ENCODE peak calls at places on chromosome 7, in four cellular contexts. One of them, this sample, is unnamed.

GRCh38 chr7:12737836-12738235 is 50.4 kb downstream of the ARL4A start:
- DNase-seq in K562: no peak
- DNase-seq in SK-N-SH: no peak
- DNase-seq in WTC11: no peak
- DNase-seq in this sample: no peak

GRCh38 chr7:119996634-119997033 is 276.3 kb upstream of the KCND2 start:
- DNase-seq in SK-N-SH: no peak
- DNase-seq in WTC11: no peak
- DNase-seq in K562: no peak
- DNase-seq in this sample: no peak

GRCh38 chr7:82156168-82156567 is 287.4 kb downstream of the CACNA2D1 start:
- DNase-seq in SK-N-SH: no peak
- DNase-seq in WTC11: no peak
- DNase-seq in K562: no peak
- DNase-seq in this sample: no peak

GRCh38 chr7:115088938-115089337 is 167.0 kb downstream of the MDFIC start:
- DNase-seq in SK-N-SH: no peak
- DNase-seq in WTC11: no peak
- DNase-seq in K562: no peak
- DNase-seq in this sample: no peak

GRCh38 chr7:90830302-90830701 is 234.2 kb downstream of the CDK14 start:
- DNase-seq in WTC11: no peak
- DNase-seq in SK-N-SH: no peak
- DNase-seq in K562: no peak
- DNase-seq in this sample: no peak

GRCh38 chr7:45033931-45034290 is 33.9 kb downstream of the CCM2 start:
- DNase-seq in K562: no peak
- DNase-seq in WTC11: no peak
- DNase-seq in SK-N-SH: peak
- DNase-seq in this sample: no peak

GRCh38 chr7:25594728-25595127 is 366.4 kb upstream of the NPVF start:
- DNase-seq in SK-N-SH: no peak
- DNase-seq in WTC11: no peak
- DNase-seq in K562: no peak
- DNase-seq in this sample: no peak

GRCh38 chr7:130959743-130960207 is 225.8 kb upstream of the KLF14 start:
- DNase-seq in K562: peak
- DNase-seq in SK-N-SH: no peak
- DNase-seq in WTC11: peak
- DNase-seq in this sample: peak

GRCh38 chr7:116354546-116355422 is 144.4 kb downstream of the TES start:
- DNase-seq in WTC11: no peak
- DNase-seq in K562: no peak
- DNase-seq in SK-N-SH: peak
- DNase-seq in this sample: peak

GRCh38 chr7:39333701-39334100 is 232.5 kb upstream of the YAE1 start:
- DNase-seq in K562: no peak
- DNase-seq in WTC11: no peak
- DNase-seq in SK-N-SH: no peak
- DNase-seq in this sample: no peak

GRCh38 chr7:151786241-151786640 is 90.7 kb downstream of the PRKAG2 start:
- DNase-seq in WTC11: no peak
- DNase-seq in K562: no peak
- DNase-seq in SK-N-SH: no peak
- DNase-seq in this sample: no peak

GRCh38 chr7:99324559-99324958 is 1.1 kb upstream of the ARPC1A start:
- DNase-seq in WTC11: no peak
- DNase-seq in K562: no peak
- DNase-seq in SK-N-SH: no peak
- DNase-seq in this sample: no peak

GRCh38 chr7:32891046-32891799 is at the start of gene KBTBD2:
- DNase-seq in K562: peak
- DNase-seq in WTC11: peak
- DNase-seq in SK-N-SH: peak
- DNase-seq in this sample: peak

GRCh38 chr7:4973728-4974198 is 14.8 kb upstream of the MMD2 start:
- DNase-seq in SK-N-SH: peak
- DNase-seq in K562: peak
- DNase-seq in WTC11: peak
- DNase-seq in this sample: peak

GRCh38 chr7:57427594-57427993 is 22.4 kb upstream of the ZNF716 start:
- DNase-seq in K562: no peak
- DNase-seq in WTC11: no peak
- DNase-seq in SK-N-SH: no peak
- DNase-seq in this sample: no peak

GRCh38 chr7:13181221-13181620 is 493.8 kb downstream of the ARL4A start:
- DNase-seq in SK-N-SH: no peak
- DNase-seq in K562: no peak
- DNase-seq in WTC11: no peak
- DNase-seq in this sample: no peak

DNA sequence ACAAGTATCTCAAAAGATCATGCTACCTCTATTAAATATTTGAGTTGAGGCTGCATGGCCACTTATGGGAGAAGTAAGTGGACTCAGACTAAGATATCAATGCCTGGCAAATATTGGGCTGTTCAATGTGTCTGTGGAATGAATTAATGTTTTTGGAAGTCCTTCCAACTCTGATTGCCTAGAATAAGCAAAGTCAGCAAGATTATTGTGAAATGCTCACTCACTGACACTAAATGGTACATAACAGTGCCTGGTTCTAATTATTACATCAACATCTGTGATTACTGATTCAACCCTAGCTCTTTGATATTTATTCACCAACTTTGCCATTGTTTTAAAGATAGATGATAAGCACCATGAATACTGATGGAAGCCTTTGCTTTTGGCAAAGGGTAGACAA is 45.5 kb upstream of the HDAC9 start:
- DNase-seq in SK-N-SH: no peak
- DNase-seq in K562: no peak
- DNase-seq in WTC11: no peak
- DNase-seq in this sample: no peak
- TF ChIP-seq FOXJ3 in SK-N-SH: no peak
- TF ChIP-seq FOXJ3 in K562: no peak
- TF ChIP-seq FOXJ3 in WTC11: no peak
- TF ChIP-seq FOXJ3 in this sample: no peak

GRCh38 chr7:6419310-6419773 is 28.4 kb downstream of the DAGLB start:
- DNase-seq in SK-N-SH: no peak
- DNase-seq in K562: no peak
- DNase-seq in WTC11: no peak
- DNase-seq in this sample: no peak
- TF ChIP-seq FOXJ3 in SK-N-SH: no peak
- TF ChIP-seq FOXJ3 in K562: no peak
- TF ChIP-seq FOXJ3 in WTC11: no peak
- TF ChIP-seq FOXJ3 in this sample: no peak

GRCh38 chr7:1234794-1235500 is 2.3 kb downstream of the UNCX start:
- DNase-seq in WTC11: peak
- DNase-seq in K562: no peak
- DNase-seq in SK-N-SH: no peak
- DNase-seq in this sample: no peak
- TF ChIP-seq FOXJ3 in WTC11: no peak
- TF ChIP-seq FOXJ3 in K562: no peak
- TF ChIP-seq FOXJ3 in SK-N-SH: no peak
- TF ChIP-seq FOXJ3 in this sample: no peak

GRCh38 chr7:17654940-17655339 is 285.4 kb downstream of the SNX13 start:
- DNase-seq in SK-N-SH: no peak
- DNase-seq in K562: no peak
- DNase-seq in WTC11: no peak
- DNase-seq in this sample: no peak

GRCh38 chr7:17646181-17646956 is 293.9 kb downstream of the SNX13 start:
- DNase-seq in SK-N-SH: peak
- DNase-seq in WTC11: no peak
- DNase-seq in K562: no peak
- DNase-seq in this sample: no peak

GRCh38 chr7:17651296-17651695 is 289.0 kb downstream of the SNX13 start:
- DNase-seq in SK-N-SH: no peak
- DNase-seq in K562: no peak
- DNase-seq in WTC11: no peak
- DNase-seq in this sample: no peak

DNA sequence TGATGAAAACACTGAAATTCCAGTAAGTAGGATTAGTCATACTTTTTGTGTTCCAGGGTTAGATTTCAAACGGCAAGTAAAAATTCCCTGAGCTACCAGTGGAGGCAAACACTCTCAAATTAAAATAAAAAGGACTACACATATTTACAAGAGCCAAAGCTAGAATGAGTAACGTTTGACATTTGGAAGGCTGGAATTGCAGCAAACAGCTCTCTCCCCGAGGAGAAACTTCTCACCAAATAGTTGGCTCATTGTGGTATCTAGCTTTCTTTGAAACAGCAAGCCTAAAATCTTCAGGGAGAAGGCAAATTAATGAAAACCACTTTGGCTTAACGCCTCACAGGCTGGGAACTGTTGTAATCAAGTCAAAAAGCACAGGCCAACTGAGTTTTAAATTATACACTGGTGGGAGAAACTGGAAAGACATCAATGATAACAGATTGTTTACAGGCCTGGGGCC is 288.3 kb downstream of the SNX13 start:
- DNase-seq in K562: no peak
- DNase-seq in WTC11: no peak
- DNase-seq in SK-N-SH: no peak
- DNase-seq in this sample: no peak
- TF ChIP-seq FOXJ3 in K562: no peak
- TF ChIP-seq FOXJ3 in WTC11: no peak
- TF ChIP-seq FOXJ3 in SK-N-SH: no peak
- TF ChIP-seq FOXJ3 in this sample: no peak

DNA sequence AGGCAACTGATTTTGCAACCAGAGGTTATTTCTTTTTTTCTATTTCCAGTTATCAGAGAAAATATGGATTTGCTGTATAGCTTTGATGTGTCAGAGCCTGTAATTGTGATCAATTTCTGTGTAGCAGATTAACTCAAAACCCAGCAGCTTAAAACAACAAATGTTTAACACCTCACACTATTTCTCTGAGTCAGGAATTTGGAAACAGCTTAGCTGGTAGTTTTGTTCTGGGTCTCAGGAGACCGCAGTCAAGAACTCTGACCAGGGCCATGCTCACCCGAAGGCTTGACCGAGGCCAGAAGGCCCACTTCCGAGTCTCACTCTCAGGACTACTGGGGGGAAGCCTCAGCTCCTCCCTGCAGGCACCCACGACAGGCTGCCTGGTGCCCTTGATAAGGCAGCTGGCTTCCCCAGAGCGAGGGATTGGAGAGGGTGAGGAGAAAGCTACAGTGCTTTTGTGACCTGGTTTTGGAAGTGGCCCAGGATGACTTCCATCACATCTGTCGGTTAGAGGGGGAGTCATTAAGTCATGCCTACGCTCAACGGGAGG is 105.6 kb upstream of the SHH start:
- DNase-seq in SK-N-SH: no peak
- DNase-seq in K562: no peak
- DNase-seq in WTC11: no peak
- DNase-seq in this sample: no peak
- TF ChIP-seq FOXJ3 in SK-N-SH: no peak
- TF ChIP-seq FOXJ3 in K562: no peak
- TF ChIP-seq FOXJ3 in WTC11: no peak
- TF ChIP-seq FOXJ3 in this sample: no peak

GRCh38 chr7:1758417-1758858 is 88.4 kb downstream of the ELFN1 start:
- DNase-seq in SK-N-SH: peak
- DNase-seq in K562: peak
- DNase-seq in WTC11: peak
- DNase-seq in this sample: peak
- TF ChIP-seq FOXJ3 in SK-N-SH: no peak
- TF ChIP-seq FOXJ3 in K562: no peak
- TF ChIP-seq FOXJ3 in WTC11: no peak
- TF ChIP-seq FOXJ3 in this sample: no peak

DNA sequence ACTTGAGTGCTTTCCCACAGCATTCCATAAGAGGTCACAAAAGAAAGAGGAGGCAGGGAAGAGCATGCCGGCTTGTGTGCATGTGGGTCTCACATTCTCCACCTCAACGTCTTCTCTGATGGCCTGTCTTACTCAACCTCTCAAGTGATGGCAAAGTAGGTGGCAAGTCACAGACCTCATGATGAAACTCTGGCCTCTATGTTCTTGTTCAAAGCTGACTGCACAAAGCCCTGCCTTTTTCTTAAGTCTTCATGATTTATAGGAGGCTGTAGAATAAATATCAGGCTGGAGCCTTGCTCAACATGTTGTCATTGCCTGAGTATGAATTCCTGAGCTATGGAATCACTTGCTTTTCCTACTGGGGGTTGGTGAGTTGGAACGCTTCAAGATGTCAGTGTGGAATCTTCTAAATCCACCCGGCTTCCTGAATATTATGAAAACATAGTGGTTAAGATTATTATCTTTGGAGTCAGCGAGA is 213.6 kb upstream of the INHBA start:
- DNase-seq in WTC11: no peak
- DNase-seq in SK-N-SH: no peak
- DNase-seq in K562: no peak
- DNase-seq in this sample: no peak
- TF ChIP-seq FOXJ3 in WTC11: no peak
- TF ChIP-seq FOXJ3 in SK-N-SH: no peak
- TF ChIP-seq FOXJ3 in K562: no peak
- TF ChIP-seq FOXJ3 in this sample: no peak

GRCh38 chr7:50651227-50651989 is 86.2 kb upstream of the DDC start:
- DNase-seq in SK-N-SH: no peak
- DNase-seq in K562: no peak
- DNase-seq in WTC11: no peak
- DNase-seq in this sample: no peak

GRCh38 chr7:50653997-50654425 is 88.8 kb upstream of the DDC start:
- DNase-seq in WTC11: no peak
- DNase-seq in SK-N-SH: no peak
- DNase-seq in K562: no peak
- DNase-seq in this sample: no peak

GRCh38 chr7:50655020-50655419 is 89.8 kb upstream of the DDC start:
- DNase-seq in WTC11: no peak
- DNase-seq in SK-N-SH: no peak
- DNase-seq in K562: no peak
- DNase-seq in this sample: no peak

GRCh38 chr7:50652400-50653115 is 87.4 kb upstream of the DDC start:
- DNase-seq in K562: no peak
- DNase-seq in SK-N-SH: no peak
- DNase-seq in WTC11: no peak
- DNase-seq in this sample: no peak

GRCh38 chr7:50653116-50653854 is 88.1 kb upstream of the DDC start:
- DNase-seq in WTC11: no peak
- DNase-seq in K562: no peak
- DNase-seq in SK-N-SH: no peak
- DNase-seq in this sample: peak
- TF ChIP-seq FOXJ3 in WTC11: no peak
- TF ChIP-seq FOXJ3 in K562: no peak
- TF ChIP-seq FOXJ3 in SK-N-SH: no peak
- TF ChIP-seq FOXJ3 in this sample: no peak

DNA sequence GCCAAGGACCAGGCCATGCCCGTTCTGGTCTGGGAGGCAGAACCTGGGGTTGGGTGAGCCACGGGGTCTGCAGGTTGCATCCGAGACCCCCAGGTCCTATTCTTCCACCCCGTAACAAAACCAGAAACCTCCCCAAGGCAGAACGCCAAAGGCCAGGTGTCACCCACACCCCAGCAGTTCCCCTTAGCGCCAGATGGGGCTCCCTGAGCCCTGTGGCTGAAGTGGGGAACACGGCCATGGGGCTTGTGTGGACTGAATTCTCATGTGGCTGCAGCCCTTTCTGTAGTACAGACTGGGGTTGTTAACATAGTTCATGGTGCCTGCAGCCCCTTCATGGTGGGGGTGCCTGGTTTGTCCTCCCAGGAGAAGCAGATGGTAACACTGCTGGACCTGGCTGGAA is 10.2 kb downstream of the BRI3 start:
- DNase-seq in K562: peak
- DNase-seq in WTC11: no peak
- DNase-seq in SK-N-SH: peak
- DNase-seq in this sample: no peak
- TF ChIP-seq FOXJ3 in K562: no peak
- TF ChIP-seq FOXJ3 in WTC11: no peak
- TF ChIP-seq FOXJ3 in SK-N-SH: no peak
- TF ChIP-seq FOXJ3 in this sample: no peak